ENCODE peak calls at places on chromosomes 13 and 19, in nine cellular contexts. G, A, N, T, Y, V, D, P and E are unnamed samples.

GRCh38 chr19:49780861-49781260 is 14.1 kb downstream of the AP2A1 start:
- DNase-seq in P (no peak), N (no peak), Y (no peak), D (no peak), A (no peak), T (no peak), V (no peak), G (no peak), E (no peak)

GRCh38 chr13:27309967-27310598 is 39.5 kb downstream of the RASL11A start:
- DNase-seq in D (peak; percentile 42), N (no peak), T (no peak), V (no peak), Y (no peak), A (no peak), P (no peak), G (no peak), E (no peak)

GRCh38 chr19:3508771-3509535 is 2.8 kb downstream of the FZR1 start:
- DNase-seq in A (no peak), G (no peak), V (no peak), Y (peak; percentile 39), P (no peak), T (no peak), N (no peak), D (no peak), E (no peak)

GRCh38 chr19:15072930-15073647 is 8.9 kb upstream of the OR1I1 start:
- DNase-seq in D (no peak), P (no peak), V (no peak), N (no peak), G (no peak), Y (peak; percentile 4), T (no peak), A (no peak), E (no peak)

GRCh38 chr13:31209172-31209818 is 9.5 kb downstream of the B3GLCT start:
- DNase-seq in G (no peak), Y (peak; percentile 47), P (no peak), D (peak; percentile 48), A (no peak), N (peak; percentile 80), V (peak; percentile 69), T (peak; percentile 42), E (peak; percentile 83)

GRCh38 chr19:47520839-47521238 is 6.0 kb upstream of the NAPA start:
- DNase-seq in Y (no peak), V (no peak), N (no peak), G (no peak), A (no peak), T (no peak), D (no peak), P (no peak), E (no peak)

GRCh38 chr19:20028611-20029010 is 10.7 kb downstream of the ZNF682 start:
- DNase-seq in Y (no peak), D (no peak), T (no peak), N (no peak), A (no peak), G (no peak), V (no peak), P (no peak), E (no peak)

GRCh38 chr19:18223860-18224524 is 2.2 kb downstream of the PDE4C start:
- DNase-seq in T (peak; percentile 49), P (peak; percentile 59), N (peak; percentile 51), A (no peak), D (no peak), V (peak; percentile 45), G (no peak), Y (peak; percentile 44), E (no peak)

GRCh38 chr13:21657538-21657937 is 13.3 kb upstream of the FGF9 start:
- DNase-seq in A (no peak), Y (no peak), N (no peak), P (no peak), G (no peak), T (no peak), D (peak; percentile 76), V (no peak), E (no peak)

GRCh38 chr13:90233933-90234672 is 1113.4 kb upstream of the MIR17HG start:
- DNase-seq in V (no peak), T (no peak), P (no peak), Y (no peak), A (no peak), N (no peak), D (peak; percentile 16), G (no peak), E (no peak)

GRCh38 chr13:32026619-32027018 is 5.0 kb upstream of the FRY start:
- DNase-seq in A (no peak), P (no peak), Y (no peak), D (no peak), N (no peak), T (no peak), G (no peak), V (no peak), E (no peak)

GRCh38 chr19:51799998-51800848 is 5.3 kb downstream of the FPR3 start:
- DNase-seq in V (peak; percentile 87), P (peak; percentile 59), D (peak; percentile 61), Y (no peak), N (peak; percentile 92), T (no peak), G (no peak), A (peak; percentile 79), E (no peak)

GRCh38 chr13:106612688-106613087 is 44.8 kb upstream of the ARGLU1 start:
- DNase-seq in G (no peak), V (peak; percentile 66), P (peak; percentile 66), N (peak; percentile 59), T (peak; percentile 74), D (peak; percentile 73), Y (no peak), A (no peak), E (no peak)

GRCh38 chr19:2807379-2808128 is 12.1 kb upstream of the ZNF554 start:
- DNase-seq in A (no peak), D (no peak), G (no peak), P (no peak), Y (no peak), T (no peak), N (no peak), V (no peak), E (peak; percentile 10)

GRCh38 chr13:59398127-59398526 is 765.6 kb downstream of the DIAPH3 start:
- DNase-seq in D (peak; percentile 1), T (no peak), A (no peak), V (no peak), G (no peak), P (peak; percentile 43), Y (no peak), N (peak; percentile 13), E (no peak)

GRCh38 chr13:111020546-111020945 is 94.6 kb upstream of the ARHGEF7 start:
- DNase-seq in P (no peak), G (no peak), N (no peak), D (no peak), A (no peak), Y (no peak), T (no peak), V (no peak), E (no peak)

GRCh38 chr19:18975011-18975410 is 34.0 kb upstream of the HOMER3 start:
- DNase-seq in P (no peak), Y (no peak), V (no peak), A (no peak), N (no peak), T (no peak), G (no peak), D (peak; percentile 56), E (no peak)

GRCh38 chr19:1648926-1649541 is 3.4 kb downstream of the TCF3 start:
- DNase-seq in Y (peak; percentile 47), T (no peak), P (no peak), A (no peak), D (no peak), G (no peak), N (no peak), V (no peak), E (no peak)

GRCh38 chr19:1649706-1650626 is 2.4 kb downstream of the TCF3 start:
- DNase-seq in N (no peak), D (no peak), P (peak; percentile 19), T (no peak), Y (no peak), G (no peak), A (no peak), V (no peak), E (no peak)

GRCh38 chr19:1651061-1651547 is 1.3 kb downstream of the TCF3 start:
- DNase-seq in A (no peak), V (no peak), Y (peak; percentile 87), N (no peak), D (peak; percentile 24), G (no peak), T (no peak), P (peak; percentile 19), E (no peak)

GRCh38 chr19:1651548-1652394 is 644 bp downstream of the TCF3 start:
- DNase-seq in A (no peak), T (peak; percentile 54), G (no peak), Y (peak; percentile 70), V (peak; percentile 41), D (peak; percentile 25), P (peak; percentile 50), N (no peak), E (no peak)

GRCh38 chr19:1650627-1651009 is 1.8 kb downstream of the TCF3 start:
- DNase-seq in Y (peak; percentile 73), N (no peak), V (no peak), A (no peak), T (no peak), P (peak; percentile 21), G (no peak), D (no peak), E (no peak)
- TF ChIP-seq CTCF in Y (no peak), N (no peak), V (no peak), A (no peak), T (no peak), P (no peak), G (no peak), D (no peak), E (no peak)

GRCh38 chr13:39012608-39013007 is 22.0 kb upstream of the STOML3 start:
- DNase-seq in Y (no peak), V (no peak), N (no peak), D (no peak), T (no peak), P (no peak), G (no peak), A (no peak), E (no peak)
- TF ChIP-seq CTCF in Y (no peak), V (no peak), N (no peak), D (peak; percentile 4), T (no peak), P (no peak), G (no peak), A (no peak), E (peak; percentile 40)

GRCh38 chr19:10565028-10565566 is 713 bp downstream of the KRI1 start:
- DNase-seq in P (peak; percentile 44), T (peak; percentile 52), N (peak; percentile 33), V (no peak), Y (peak; percentile 80), D (peak; percentile 40), A (peak; percentile 76), G (no peak), E (no peak)
- TF ChIP-seq CTCF in P (no peak), T (no peak), N (no peak), V (no peak), Y (peak; percentile 24), D (peak; percentile 20), A (no peak), G (no peak), E (peak; percentile 31)

DNA sequence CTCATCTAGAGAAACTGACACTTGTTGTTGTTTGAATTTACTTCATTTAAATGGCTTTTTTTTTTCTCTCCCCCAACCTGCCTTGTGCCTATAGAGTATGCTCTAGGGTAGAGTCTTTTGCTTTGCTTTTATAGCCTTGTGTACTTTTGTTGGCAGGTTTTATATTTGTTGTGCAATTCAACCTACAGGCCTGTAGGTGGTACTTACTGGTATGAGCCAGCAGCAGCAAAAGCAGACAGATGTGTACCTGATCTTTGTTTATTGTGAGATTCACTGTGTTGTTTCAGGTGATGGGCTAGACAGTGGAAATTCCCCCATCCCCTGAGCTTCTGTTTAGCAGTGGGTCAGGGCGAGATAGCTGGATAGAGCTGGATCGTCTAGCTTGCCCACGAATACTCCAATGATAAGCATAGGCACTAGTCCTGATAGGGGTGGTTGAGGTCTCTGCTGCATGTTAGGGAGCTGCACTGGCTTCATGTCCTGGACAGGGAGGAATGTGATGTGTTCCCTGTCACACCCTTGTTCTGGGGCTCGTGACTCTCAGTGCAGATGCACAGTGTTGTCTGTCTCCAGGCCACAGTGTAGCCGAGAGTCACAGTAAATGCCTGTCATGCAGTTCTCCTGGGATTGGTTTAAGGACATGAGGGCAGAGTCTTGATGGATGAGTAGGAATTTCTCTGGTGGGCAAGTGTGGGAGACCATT is 21.3 kb downstream of the DNAJC3 start:
- DNase-seq in Y (no peak), V (no peak), D (peak; percentile 24), T (no peak), P (no peak), N (no peak), G (no peak), A (no peak), E (no peak)
- TF ChIP-seq CTCF in Y (no peak), V (peak; percentile 29), D (peak; percentile 39), T (no peak), P (no peak), N (no peak), G (no peak), A (no peak), E (no peak)